ENCODE peak calls at places on chromosomes 11 and 22, in eight cellular contexts. M, B, T, F, P, V, Q and N are unnamed samples.
A peak's percentile ranks its signal among the peaks of the same experiment; 100 is the strongest.

GRCh38 chr11:62479631-62480201 is 60.9 kb downstream of the SCGB1A1 start:
- DNase-seq in M (no peak), B (no peak), T (no peak), F (no peak), P (no peak), V (no peak), Q (no peak), N (no peak)

GRCh38 chr11:34890812-34891211 is 25.4 kb downstream of the APIP start:
- DNase-seq in M (peak; percentile 67), B (no peak), T (no peak), F (peak; percentile 59), P (peak; percentile 62), V (peak; percentile 64), Q (no peak), N (no peak)

GRCh38 chr11:65366340-65366773 is 11.8 kb downstream of the TIGD3 start:
- DNase-seq in M (peak; percentile 84), B (peak; percentile 50), T (peak; percentile 45), F (peak; percentile 84), P (peak; percentile 78), V (peak; percentile 71), Q (peak; percentile 89), N (peak; percentile 36)

GRCh38 chr11:119065369-119065768 is 2.2 kb upstream of the VPS11 start:
- DNase-seq in M (no peak), B (peak; percentile 52), T (no peak), F (peak; percentile 50), P (peak; percentile 30), V (peak; percentile 35), Q (no peak), N (no peak)

GRCh38 chr22:18991138-18991432 is 55.0 kb upstream of the PRODH start:
- DNase-seq in M (no peak), B (no peak), T (no peak), F (no peak), P (no peak), V (no peak), Q (no peak), N (no peak)

GRCh38 chr11:118353084-118353710 is 6.2 kb upstream of the UBE4A start:
- DNase-seq in M (peak; percentile 4), B (no peak), T (no peak), F (peak; percentile 34), P (no peak), V (no peak), Q (no peak), N (no peak)

GRCh38 chr11:61756452-61757212 is 4.2 kb downstream of the MYRF start:
- DNase-seq in M (peak; percentile 94), B (no peak), T (peak; percentile 87), F (peak; percentile 85), P (no peak), V (peak; percentile 79), Q (no peak), N (no peak)

GRCh38 chr11:6563667-6564066 is 39.7 kb downstream of the RRP8 start:
- DNase-seq in M (no peak), B (peak; percentile 50), T (no peak), F (no peak), P (no peak), V (no peak), Q (no peak), N (no peak)

GRCh38 chr11:82732734-82733443 is 775 bp downstream of the FAM181B start:
- DNase-seq in M (no peak), B (peak; percentile 66), T (no peak), F (no peak), P (no peak), V (no peak), Q (no peak), N (peak; percentile 38)

GRCh38 chr11:129075757-129076156 is 116.4 kb downstream of the ARHGAP32 start:
- DNase-seq in M (no peak), B (no peak), T (no peak), F (no peak), P (no peak), V (no peak), Q (no peak), N (no peak)

GRCh38 chr11:57641426-57641825 is 8.3 kb downstream of the YPEL4 start:
- DNase-seq in M (peak; percentile 55), B (no peak), T (no peak), F (peak; percentile 63), P (peak; percentile 21), V (no peak), Q (peak; percentile 71), N (no peak)

GRCh38 chr11:60982184-60982583 is 10.7 kb downstream of the CD6 start:
- DNase-seq in M (no peak), B (no peak), T (no peak), F (no peak), P (no peak), V (no peak), Q (no peak), N (no peak)

GRCh38 chr22:39724390-39724789 is 153.8 kb downstream of the CACNA1I start:
- DNase-seq in M (no peak), B (no peak), T (no peak), F (no peak), P (no peak), V (no peak), Q (no peak), N (no peak)

GRCh38 chr22:19229600-19229999 is 51.1 kb upstream of the SLC25A1 start:
- DNase-seq in M (no peak), B (no peak), T (no peak), F (no peak), P (no peak), V (no peak), Q (no peak), N (peak; percentile 80)

GRCh38 chr11:77051511-77051910 is 15.3 kb upstream of the CAPN5 start:
- DNase-seq in M (no peak), B (no peak), T (no peak), F (no peak), P (no peak), V (no peak), Q (no peak), N (no peak)

GRCh38 chr11:48105096-48105990 is 111.3 kb upstream of the OR4B1 start:
- DNase-seq in M (no peak), B (no peak), T (no peak), F (no peak), P (no peak), V (no peak), Q (no peak), N (no peak)

GRCh38 chr11:1072116-1072820 is 2.4 kb upstream of the MUC2 start:
- DNase-seq in M (peak; percentile 74), B (no peak), T (no peak), F (peak; percentile 82), P (no peak), V (peak; percentile 59), Q (no peak), N (no peak)

GRCh38 chr11:74755395-74755995 is 6.8 kb downstream of the RNF169 start:
- DNase-seq in M (no peak), B (no peak), T (no peak), F (peak; percentile 17), P (no peak), V (no peak), Q (no peak), N (no peak)

GRCh38 chr11:77402218-77402556 is 71.7 kb downstream of the PAK1 start:
- DNase-seq in M (no peak), B (no peak), T (no peak), F (no peak), P (no peak), V (no peak), Q (no peak), N (peak; percentile 25)

GRCh38 chr11:73308003-73308962 is at the start of gene ARHGEF17:
- DNase-seq in M (peak; percentile 71), B (peak; percentile 91), T (peak; percentile 56), F (peak; percentile 58), P (peak; percentile 49), V (peak; percentile 72), Q (peak; percentile 78), N (peak; percentile 84)

GRCh38 chr22:31496735-31497146 is 405 bp downstream of the SFI1 start:
- DNase-seq in M (peak; percentile 15), B (peak; percentile 15), T (no peak), F (peak; percentile 32), P (no peak), V (no peak), Q (no peak), N (no peak)

GRCh38 chr11:125701858-125702621 is 21.4 kb upstream of the ACRV1 start:
- DNase-seq in M (no peak), B (no peak), T (no peak), F (no peak), P (no peak), V (no peak), Q (no peak), N (no peak)

GRCh38 chr22:29267462-29267857 is 321 bp downstream of the RHBDD3 start:
- DNase-seq in M (no peak), B (no peak), T (no peak), F (no peak), P (no peak), V (no peak), Q (no peak), N (no peak)

GRCh38 chr11:113289341-113290187 is 24.8 kb upstream of the TTC12 start:
- DNase-seq in M (peak; percentile 31), B (peak; percentile 74), T (peak; percentile 47), F (peak; percentile 44), P (peak; percentile 48), V (no peak), Q (peak; percentile 73), N (peak; percentile 52)

GRCh38 chr11:123640677-123641494 is 13.5 kb downstream of the SCN3B start:
- DNase-seq in M (peak; percentile 29), B (peak; percentile 67), T (peak; percentile 16), F (peak; percentile 34), P (no peak), V (no peak), Q (no peak), N (peak; percentile 47)

GRCh38 chr22:26656896-26657851 is at the start of gene MIAT:
- DNase-seq in M (no peak), B (peak; percentile 50), T (no peak), F (no peak), P (no peak), V (no peak), Q (no peak), N (no peak)

GRCh38 chr11:58334708-58335107 is 24.2 kb downstream of the OR5B17 start:
- DNase-seq in M (peak; percentile 30), B (no peak), T (no peak), F (peak; percentile 92), P (no peak), V (no peak), Q (no peak), N (no peak)

GRCh38 chr11:59761985-59762384 is 6.8 kb downstream of the STX3 start:
- DNase-seq in M (no peak), B (no peak), T (no peak), F (no peak), P (no peak), V (no peak), Q (no peak), N (no peak)

GRCh38 chr22:47835726-47836125 is 1073.3 kb downstream of the TBC1D22A start:
- DNase-seq in M (peak; percentile 26), B (no peak), T (no peak), F (peak; percentile 95), P (no peak), V (peak; percentile 96), Q (no peak), N (no peak)

GRCh38 chr11:84947970-84948600 is 679.1 kb downstream of the DLG2 start:
- DNase-seq in M (no peak), B (no peak), T (no peak), F (no peak), P (peak; percentile 1), V (no peak), Q (no peak), N (peak; percentile 3)

GRCh38 chr11:71430166-71430565 is 18.0 kb downstream of the DHCR7 start:
- DNase-seq in M (no peak), B (no peak), T (no peak), F (no peak), P (no peak), V (no peak), Q (no peak), N (no peak)

GRCh38 chr11:64716471-64717267 is 6.3 kb downstream of the NRXN2 start:
- DNase-seq in M (no peak), B (peak; percentile 46), T (no peak), F (no peak), P (no peak), V (no peak), Q (no peak), N (no peak)

GRCh38 chr11:123719452-123719851 is 22.0 kb downstream of the ZNF202 start:
- DNase-seq in M (no peak), B (no peak), T (no peak), F (peak; percentile 36), P (peak; percentile 34), V (no peak), Q (no peak), N (no peak)